ENCODE peak calls at places on chromosomes 1 and 21, in four cellular contexts. R, Y, J and V are unnamed samples.

GRCh38 chr21:35382696-35383095 is 333.6 kb upstream of the RUNX1 start:
- DNase-seq in Y (no peak), R (no peak), J (no peak), V (no peak)

GRCh38 chr1:212254853-212255363 is 30.3 kb upstream of the PPP2R5A start:
- DNase-seq in R (no peak), J (no peak), Y (peak; percentile 9), V (no peak)

GRCh38 chr1:85576642-85577420 is 3.7 kb upstream of the CCN1 start:
- DNase-seq in Y (peak; percentile 90), J (no peak), R (peak; percentile 75), V (peak; percentile 83)

GRCh38 chr1:168098534-168099313 is 38.0 kb downstream of the GPR161 start:
- DNase-seq in R (no peak), Y (peak; percentile 58), J (no peak), V (no peak)

GRCh38 chr1:164058192-164058591 is 500.8 kb upstream of the PBX1 start:
- DNase-seq in J (no peak), R (no peak), Y (no peak), V (no peak)

GRCh38 chr1:238252033-238252802 is 361.5 kb upstream of the ZP4 start:
- DNase-seq in R (no peak), J (peak; percentile 60), Y (peak; percentile 41), V (peak; percentile 80)

GRCh38 chr1:226201029-226201593 is 14.6 kb upstream of the ACBD3 start:
- DNase-seq in J (no peak), R (peak; percentile 41), Y (no peak), V (peak; percentile 60)

GRCh38 chr1:103492003-103492665 is 33.4 kb upstream of the RNPC3 start:
- DNase-seq in R (no peak), Y (no peak), J (no peak), V (no peak)

GRCh38 chr1:59122527-59122926 is 174.4 kb upstream of the FGGY start:
- DNase-seq in R (no peak), Y (no peak), J (no peak), V (no peak)

GRCh38 chr1:8281843-8282509 is 35.9 kb upstream of the SLC45A1 start:
- DNase-seq in J (no peak), R (no peak), Y (no peak), V (no peak)

GRCh38 chr21:33434770-33435360 is 31.7 kb downstream of the IFNGR2 start:
- DNase-seq in Y (no peak), J (no peak), R (no peak), V (no peak)

GRCh38 chr1:243727503-243728191 is 122.4 kb downstream of the AKT3 start:
- DNase-seq in J (no peak), Y (no peak), R (no peak), V (no peak)

GRCh38 chr21:33406493-33406892 is 3.3 kb downstream of the IFNGR2 start:
- DNase-seq in R (no peak), Y (no peak), J (no peak), V (no peak)

GRCh38 chr1:21855257-21856096 is 43.4 kb downstream of the LDLRAD2 start:
- DNase-seq in R (no peak), Y (no peak), J (no peak), V (no peak)

GRCh38 chr21:25790122-25790951 is 55.6 kb downstream of the GABPA start:
- DNase-seq in J (no peak), R (no peak), Y (peak; percentile 52), V (no peak)

GRCh38 chr1:201229771-201230635 is 39.4 kb downstream of the IGFN1 start:
- DNase-seq in R (no peak), J (no peak), Y (no peak), V (no peak)

GRCh38 chr1:64010316-64010715 is 193.1 kb upstream of the UBE2U start:
- DNase-seq in Y (no peak), J (no peak), R (no peak), V (no peak)

GRCh38 chr1:158998781-158999161 is 10.9 kb upstream of the IFI16 start:
- DNase-seq in Y (peak; percentile 33), J (no peak), R (peak; percentile 49), V (no peak)

GRCh38 chr1:982765-983436 is 1.0 kb upstream of the PERM1 start:
- DNase-seq in Y (no peak), R (no peak), J (no peak), V (no peak)

GRCh38 chr1:981955-982558 is at the start of gene PERM1:
- DNase-seq in R (no peak), J (no peak), Y (no peak), V (peak; percentile 18)

GRCh38 chr1:983736-984475 is 2.0 kb upstream of the PERM1 start:
- DNase-seq in R (peak; percentile 90), Y (peak; percentile 92), J (no peak), V (peak; percentile 85)

GRCh38 chr1:985126-985525 is 3.2 kb upstream of the PERM1 start:
- DNase-seq in J (no peak), Y (no peak), R (no peak), V (no peak)

GRCh38 chr1:984476-984814 is 2.6 kb upstream of the PERM1 start:
- DNase-seq in Y (no peak), R (no peak), J (no peak), V (no peak)
- TF ChIP-seq TEAD4 in Y (no peak), R (no peak), J (no peak), V (no peak)

DNA sequence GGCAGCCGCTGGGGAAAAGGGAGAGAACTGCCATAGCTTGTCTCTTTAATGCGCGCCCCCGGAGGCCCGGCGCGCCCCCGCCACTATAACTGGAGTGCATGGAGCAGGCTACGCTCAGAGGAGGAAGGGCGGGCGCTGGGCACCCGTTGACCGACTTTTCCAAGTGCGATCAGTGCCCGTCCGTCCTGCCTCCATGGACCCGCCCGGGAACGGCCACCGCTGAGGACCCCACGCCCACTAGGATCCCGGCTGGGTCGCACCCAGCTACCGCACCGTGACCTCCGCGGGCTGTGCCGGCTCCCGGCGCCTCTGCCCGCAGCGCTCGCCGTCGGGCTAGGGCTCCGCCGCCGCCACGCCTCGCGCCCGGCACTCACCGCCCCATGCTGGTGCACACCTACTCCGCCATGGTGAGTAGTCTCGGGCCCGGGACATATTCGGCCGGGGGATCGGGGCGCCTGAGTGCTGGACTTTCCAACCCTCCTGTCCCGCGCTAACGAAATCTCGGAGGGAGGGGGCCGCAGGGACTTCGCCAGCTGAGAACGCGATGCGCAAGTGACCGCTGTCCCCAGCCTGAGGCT is at the start of gene TFAP2E:
- DNase-seq in R (no peak), Y (peak; percentile 85), J (no peak), V (peak; percentile 74)
- TF ChIP-seq MAX in R (no peak), Y (no peak), J (peak; percentile 19), V (peak; percentile 28)

DNA sequence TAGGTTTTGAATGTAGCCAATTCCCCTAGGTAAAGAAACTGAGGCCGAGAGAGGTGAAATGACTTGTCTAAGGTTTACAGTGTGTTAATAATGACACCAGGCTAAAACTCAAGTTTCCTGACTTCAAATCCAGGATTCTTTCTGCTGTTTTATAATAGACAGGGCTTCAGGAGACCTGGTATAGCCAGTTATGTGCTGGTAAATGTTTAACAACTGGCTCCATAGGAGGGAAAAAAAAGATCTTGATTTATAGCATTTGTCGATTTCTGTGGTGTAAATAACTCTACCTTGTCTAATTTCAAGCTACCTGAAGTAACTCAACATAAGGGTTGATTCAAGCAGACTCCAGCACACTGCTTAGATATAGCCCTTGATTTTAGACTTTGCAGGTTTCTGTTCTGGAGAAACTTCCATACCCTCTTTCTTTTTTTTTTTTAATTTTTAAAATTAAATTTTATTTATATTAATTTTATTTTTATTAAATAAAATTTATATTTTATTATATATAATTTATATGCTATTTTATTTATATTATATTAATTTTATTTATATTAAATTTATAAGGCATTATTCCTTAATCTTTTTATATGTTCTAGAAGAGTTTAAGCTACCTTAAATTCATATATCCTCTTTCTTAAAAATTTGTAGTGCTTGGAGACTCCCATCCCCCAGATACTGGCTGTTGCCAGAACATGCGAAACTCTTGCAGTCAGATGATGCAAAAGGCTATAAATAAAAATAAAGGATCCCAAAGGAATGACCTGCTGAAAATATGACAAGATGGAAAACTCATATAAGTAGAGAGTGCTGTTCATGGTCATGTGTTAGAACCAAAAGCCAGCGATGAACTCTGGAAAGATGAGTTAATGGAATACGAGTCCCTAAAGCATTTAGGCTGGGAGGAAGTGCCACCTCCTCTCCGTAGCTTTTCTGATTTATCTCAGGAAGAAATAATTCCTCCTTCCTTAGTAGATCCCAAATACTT is 35.4 kb upstream of the SRSF10 start:
- DNase-seq in Y (no peak), J (no peak), R (no peak), V (no peak)
- TF ChIP-seq TEAD4 in Y (no peak), J (no peak), R (no peak), V (no peak)

GRCh38 chr1:193189442-193190095 is 3.2 kb upstream of the B3GALT2 start:
- DNase-seq in R (no peak), Y (no peak), J (no peak), V (no peak)

GRCh38 chr1:193185861-193186714 is at the start of gene B3GALT2:
- DNase-seq in J (no peak), R (no peak), Y (peak; percentile 19), V (no peak)

GRCh38 chr1:193192586-193192985 is 6.2 kb upstream of the B3GALT2 start:
- DNase-seq in Y (no peak), J (no peak), R (no peak), V (no peak)

GRCh38 chr1:193187114-193187513 is 701 bp upstream of the B3GALT2 start:
- DNase-seq in Y (no peak), R (no peak), J (no peak), V (no peak)

GRCh38 chr1:193190096-193190744 is 3.8 kb upstream of the B3GALT2 start:
- DNase-seq in R (no peak), J (no peak), Y (no peak), V (no peak)
- TF ChIP-seq MAX in R (no peak), J (no peak), Y (no peak), V (no peak)

GRCh38 chr1:245153645-245154428 is 948 bp upstream of the KIF26B start:
- DNase-seq in J (no peak), Y (peak; percentile 74), R (peak; percentile 37), V (no peak)

GRCh38 chr1:245156041-245156735 is 1.4 kb downstream of the KIF26B start:
- DNase-seq in J (peak; percentile 47), Y (peak; percentile 93), R (peak; percentile 96), V (peak; percentile 93)

GRCh38 chr1:245155186-245156040 is 628 bp downstream of the KIF26B start:
- DNase-seq in J (no peak), R (peak; percentile 34), Y (peak; percentile 77), V (peak; percentile 43)

GRCh38 chr1:245154429-245155185 is at the start of gene KIF26B:
- DNase-seq in J (no peak), R (peak; percentile 60), Y (peak; percentile 87), V (peak; percentile 51)

DNA sequence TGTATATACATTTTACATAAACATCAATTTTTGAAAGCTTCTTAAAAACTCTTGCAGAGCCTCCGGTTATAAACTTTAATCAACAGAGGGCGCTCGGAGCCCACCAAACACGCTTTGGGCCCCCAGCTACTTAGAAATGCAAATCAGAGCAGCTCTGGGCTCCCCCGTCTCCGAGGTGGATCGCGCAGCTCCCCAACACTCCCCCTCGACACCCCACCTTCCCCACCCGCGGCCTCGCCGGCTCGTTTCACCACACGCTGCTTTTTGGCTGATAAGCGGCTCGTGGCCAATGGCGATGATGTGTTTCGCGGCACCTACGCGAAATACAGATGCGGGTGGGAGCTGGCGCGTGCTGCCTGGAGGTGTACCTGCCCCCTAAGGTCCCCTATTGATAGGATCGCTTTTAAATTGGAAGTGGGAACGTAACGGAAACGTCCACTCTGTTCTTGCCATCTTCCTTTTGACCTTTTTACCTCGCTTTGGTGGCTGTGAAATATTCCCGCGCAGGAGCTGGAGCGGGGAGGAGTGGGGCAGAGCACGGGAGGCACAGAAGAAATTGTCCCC is 1.6 kb upstream of the KIF26B start:
- DNase-seq in Y (peak; percentile 80), J (no peak), R (peak; percentile 72), V (peak; percentile 74)
- TF ChIP-seq TEAD4 in Y (no peak), J (no peak), R (no peak), V (no peak)